ENCODE peak calls at places on chromosomes 5 and 9, in ten cellular contexts. P, D, S, E, X, Z, V, Y, U and M are unnamed samples.
A peak's percentile ranks its signal among the peaks of the same experiment; 100 is the strongest.

GRCh38 chr9:130444565-130445221 is at the start of gene ASS1:
- DNase-seq in P (peak; percentile 87), D (peak; percentile 91), S (no peak), E (no peak), X (peak; percentile 24), Z (no peak), V (peak; percentile 24), Y (peak; percentile 85), U (peak; percentile 86), M (peak; percentile 94)

GRCh38 chr9:125660557-125660956 is 46.5 kb downstream of the MAPKAP1 start:
- DNase-seq in P (no peak), D (no peak), S (no peak), E (no peak), X (no peak), Z (no peak), V (no peak), Y (no peak), U (no peak), M (no peak)

GRCh38 chr9:117188394-117188793 is 226.5 kb downstream of the ASTN2 start:
- DNase-seq in P (no peak), D (no peak), S (no peak), E (no peak), X (no peak), Z (no peak), V (no peak), Y (no peak), U (no peak), M (no peak)

GRCh38 chr9:126499005-126499910 is 114.5 kb upstream of the LMX1B start:
- DNase-seq in P (no peak), D (no peak), S (no peak), E (peak; percentile 32), X (peak; percentile 49), Z (no peak), V (peak; percentile 24), Y (peak; percentile 60), U (no peak), M (peak; percentile 77)

GRCh38 chr5:59759600-59760357 is 133.7 kb downstream of the PDE4D start:
- DNase-seq in P (no peak), D (no peak), S (no peak), E (no peak), X (no peak), Z (no peak), V (no peak), Y (no peak), U (no peak), M (no peak)

GRCh38 chr9:71303351-71303750 is 181.9 kb upstream of the TRPM3 start:
- DNase-seq in P (no peak), D (no peak), S (no peak), E (no peak), X (no peak), Z (no peak), V (no peak), Y (no peak), U (no peak), M (no peak)

GRCh38 chr9:131873891-131874440 is 134.1 kb upstream of the RAPGEF1 start:
- DNase-seq in P (peak; percentile 51), D (no peak), S (no peak), E (no peak), X (no peak), Z (no peak), V (no peak), Y (no peak), U (no peak), M (peak; percentile 38)

GRCh38 chr9:9791621-9792020 is 821.2 kb downstream of the PTPRD start:
- DNase-seq in P (no peak), D (no peak), S (no peak), E (no peak), X (no peak), Z (no peak), V (no peak), Y (no peak), U (no peak), M (no peak)

GRCh38 chr9:25964239-25964638 is 286.0 kb upstream of the TUSC1 start:
- DNase-seq in P (no peak), D (peak; percentile 19), S (peak; percentile 21), E (no peak), X (no peak), Z (peak; percentile 53), V (no peak), Y (no peak), U (peak; percentile 7), M (peak; percentile 53)

GRCh38 chr9:121331549-121331948 is 38.5 kb downstream of the STOM start:
- DNase-seq in P (no peak), D (no peak), S (no peak), E (no peak), X (no peak), Z (no peak), V (no peak), Y (no peak), U (no peak), M (no peak)

DNA sequence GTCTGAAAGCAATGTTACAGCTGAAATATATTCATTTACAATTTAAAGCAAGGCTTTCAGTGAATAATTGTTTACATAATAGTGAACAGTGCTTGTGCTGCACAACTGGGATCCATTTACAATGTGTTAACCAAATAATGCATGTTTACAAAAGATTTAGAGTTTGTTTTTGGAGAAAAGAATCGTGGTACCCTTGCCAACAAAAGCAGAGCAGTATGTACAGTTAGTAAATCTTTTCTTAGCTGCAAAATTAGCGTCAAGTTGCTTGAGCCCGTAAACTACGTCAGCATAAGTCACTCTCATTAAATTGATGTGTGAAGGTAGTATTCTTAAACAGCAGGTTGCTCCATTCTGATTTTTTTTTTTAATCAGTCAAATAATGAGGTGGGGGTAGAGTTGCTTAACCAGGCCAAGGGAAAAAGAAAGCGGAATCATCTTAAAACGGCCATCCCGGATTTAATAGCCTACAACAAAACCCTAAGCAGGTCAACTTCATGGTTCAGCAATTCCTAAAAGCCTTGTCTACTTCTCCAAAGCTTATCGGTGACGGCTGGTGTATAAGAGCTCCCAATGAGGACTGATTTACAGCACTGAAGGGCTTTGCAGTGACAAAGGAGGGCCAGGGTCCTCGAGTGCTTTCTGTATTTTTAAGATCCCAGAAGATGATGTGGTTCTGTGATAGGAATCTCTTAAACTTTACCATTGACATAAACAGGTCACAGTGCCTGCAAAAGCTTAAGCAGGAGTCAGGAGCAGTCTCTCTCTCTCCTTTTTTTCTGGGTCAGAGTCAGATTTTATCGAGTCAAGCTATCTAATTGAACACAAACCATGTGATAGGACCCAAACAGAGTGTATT is 663.3 kb upstream of the ZNF608 start:
- DNase-seq in P (no peak), D (peak; percentile 20), S (no peak), E (no peak), X (no peak), Z (no peak), V (no peak), Y (no peak), U (no peak), M (peak; percentile 81)
- H3K27ac ChIP-seq in P (peak overlapping the region; percentile 23), D (peak overlapping the region; percentile 67), S (no peak overlapping the region), E (no peak overlapping the region), X (no peak overlapping the region), Z (no peak overlapping the region), V (no peak overlapping the region), Y (peak overlapping the region; percentile 84), U (peak overlapping the region; percentile 83), M (peak overlapping the region; percentile 86)

DNA sequence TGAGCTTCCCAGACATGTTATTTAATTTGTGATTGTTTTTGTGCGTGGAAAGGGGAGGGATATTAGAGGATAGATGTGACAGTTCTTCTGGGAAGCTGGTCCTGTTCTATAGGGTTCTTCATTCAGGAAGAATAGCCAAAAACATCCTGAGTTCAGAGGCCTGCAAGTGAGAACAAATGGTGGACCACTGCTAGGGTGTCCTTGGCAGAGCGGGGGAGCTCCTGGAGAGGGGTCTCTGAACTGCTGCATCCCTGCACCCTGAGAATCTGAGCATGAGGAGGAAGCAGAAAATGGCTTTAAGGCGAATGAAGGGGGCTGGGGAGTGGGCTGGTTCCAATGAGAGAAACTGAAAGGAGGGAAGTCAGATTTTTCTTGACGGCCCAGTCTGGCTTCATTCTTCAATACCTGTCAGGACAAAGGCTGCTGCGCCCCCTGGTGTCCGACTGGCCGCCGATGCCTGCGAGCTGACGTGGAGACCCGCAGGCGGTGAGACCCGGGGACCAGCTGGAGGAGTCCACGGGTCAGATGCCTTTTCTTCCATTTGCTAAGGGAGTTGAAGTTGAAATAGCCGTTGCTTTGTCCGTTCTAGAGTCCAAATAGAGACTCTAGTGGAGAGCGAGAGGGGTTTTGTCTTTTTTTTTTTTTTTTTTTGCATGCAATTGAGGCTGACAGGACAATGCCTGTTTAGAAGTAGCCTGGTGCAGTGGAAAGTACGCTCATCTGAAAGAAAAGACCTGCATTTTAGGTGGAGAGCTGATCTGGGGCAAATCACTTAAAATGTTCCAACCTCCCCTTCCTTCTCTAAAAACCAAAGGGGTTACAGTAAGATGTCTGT is 39.5 kb upstream of the NFIB start:
- DNase-seq in P (peak; percentile 96), D (peak; percentile 95), S (peak; percentile 30), E (peak; percentile 60), X (peak; percentile 48), Z (peak; percentile 3), V (peak; percentile 55), Y (peak; percentile 96), U (peak; percentile 80), M (peak; percentile 88)
- H3K27me3 ChIP-seq in P (no peaks in the 10 kb centered on the region), D (peaks cover 23% of the 10 kb centered on the region), S (peaks cover 65% of the 10 kb centered on the region), E (peaks cover 4% of the 10 kb centered on the region), X (peaks cover 9% of the 10 kb centered on the region), Z (peaks cover 3% of the 10 kb centered on the region), V (no peaks in the 10 kb centered on the region), Y (peaks cover 24% of the 10 kb centered on the region), U (no peaks in the 10 kb centered on the region), M (peaks cover 7% of the 10 kb centered on the region)

GRCh38 chr5:133369161-133369783 is 243.1 kb downstream of the FSTL4 start:
- DNase-seq in P (no peak), D (no peak), S (no peak), E (no peak), X (no peak), Z (no peak), V (no peak), Y (no peak), U (no peak), M (peak; percentile 54)

GRCh38 chr5:133371371-133372155 is 240.8 kb downstream of the FSTL4 start:
- DNase-seq in P (peak; percentile 50), D (no peak), S (no peak), E (no peak), X (no peak), Z (no peak), V (no peak), Y (no peak), U (no peak), M (no peak)

GRCh38 chr5:133370281-133370890 is 242.0 kb downstream of the FSTL4 start:
- DNase-seq in P (peak; percentile 47), D (no peak), S (no peak), E (no peak), X (no peak), Z (no peak), V (no peak), Y (no peak), U (no peak), M (no peak)

GRCh38 chr5:133372306-133373008 is 239.9 kb downstream of the FSTL4 start:
- DNase-seq in P (no peak), D (no peak), S (no peak), E (no peak), X (no peak), Z (no peak), V (no peak), Y (no peak), U (no peak), M (no peak)

GRCh38 chr5:133370904-133371303 is 241.4 kb downstream of the FSTL4 start:
- DNase-seq in P (peak; percentile 47), D (no peak), S (no peak), E (no peak), X (no peak), Z (no peak), V (no peak), Y (no peak), U (no peak), M (no peak)
- H3K27ac ChIP-seq in P (no peak overlapping the region), D (no peak overlapping the region), S (no peak overlapping the region), E (no peak overlapping the region), X (no peak overlapping the region), Z (no peak overlapping the region), V (no peak overlapping the region), Y (no peak overlapping the region), U (no peak overlapping the region), M (no peak overlapping the region)

GRCh38 chr5:159050408-159051091 is 49.2 kb downstream of the EBF1 start:
- DNase-seq in P (no peak), D (no peak), S (no peak), E (no peak), X (no peak), Z (no peak), V (no peak), Y (no peak), U (no peak), M (no peak)
- H3K27me3 ChIP-seq in P (no peaks in the 10 kb centered on the region), D (no peaks in the 10 kb centered on the region), S (peaks cover 3% of the 10 kb centered on the region), E (peaks cover 20% of the 10 kb centered on the region), X (peaks cover 28% of the 10 kb centered on the region), Z (peaks cover 49% of the 10 kb centered on the region), V (peaks cover 5% of the 10 kb centered on the region), Y (no peaks in the 10 kb centered on the region), U (no peaks in the 10 kb centered on the region), M (no peaks in the 10 kb centered on the region)